ENCODE peak calls at places on chromosomes 16 and 17, in eight cellular contexts. One of them, this sample, is unnamed.
A peak's percentile ranks its signal among the peaks of the same experiment; 100 is the strongest.

GRCh38 chr16:87344931-87345631 is 27.9 kb upstream of the C16orf95 start:
- DNase-seq in NCI-H2081 treated with DMSO at 0.1 percent for 48 hours: no peak
- DNase-seq in activated CD4-positive, alpha-beta T cell treated with anti-CD3 and anti-CD28 coated beads, Interleukin-2, amount 10 ng/mL, durations not matched to agents 7 days and 5 days: peak; percentile 70
- DNase-seq in T-helper 9 cell: peak; percentile 32
- DNase-seq in EL: no peak
- DNase-seq in activated T-cell treated with anti-CD3 and anti-CD28 coated beads for 1 hour: peak; percentile 49
- DNase-seq in cerebellar nuclear complex: no peak
- DNase-seq in head of caudate nucleus: no peak
- DNase-seq in this sample: peak; percentile 63

GRCh38 chr17:59791603-59792457 is 84.4 kb downstream of the VMP1 start:
- DNase-seq in NCI-H2081 treated with DMSO at 0.1 percent for 48 hours: no peak
- DNase-seq in activated CD4-positive, alpha-beta T cell treated with anti-CD3 and anti-CD28 coated beads, Interleukin-2, amount 10 ng/mL, durations not matched to agents 7 days and 5 days: no peak
- DNase-seq in T-helper 9 cell: no peak
- DNase-seq in EL: no peak
- DNase-seq in activated T-cell treated with anti-CD3 and anti-CD28 coated beads for 1 hour: no peak
- DNase-seq in cerebellar nuclear complex: no peak
- DNase-seq in head of caudate nucleus: no peak
- DNase-seq in this sample: no peak

GRCh38 chr16:31177136-31177535 is 2.8 kb upstream of the FUS start:
- DNase-seq in NCI-H2081 treated with DMSO at 0.1 percent for 48 hours: no peak
- DNase-seq in activated CD4-positive, alpha-beta T cell treated with anti-CD3 and anti-CD28 coated beads, Interleukin-2, amount 10 ng/mL, durations not matched to agents 7 days and 5 days: peak; percentile 74
- DNase-seq in T-helper 9 cell: peak; percentile 35
- DNase-seq in EL: peak; percentile 53
- DNase-seq in activated T-cell treated with anti-CD3 and anti-CD28 coated beads for 1 hour: peak; percentile 38
- DNase-seq in cerebellar nuclear complex: no peak
- DNase-seq in head of caudate nucleus: no peak
- DNase-seq in this sample: no peak

GRCh38 chr16:65745201-65745600 is 621.3 kb upstream of the CDH5 start:
- DNase-seq in NCI-H2081 treated with DMSO at 0.1 percent for 48 hours: no peak
- DNase-seq in activated CD4-positive, alpha-beta T cell treated with anti-CD3 and anti-CD28 coated beads, Interleukin-2, amount 10 ng/mL, durations not matched to agents 7 days and 5 days: no peak
- DNase-seq in T-helper 9 cell: no peak
- DNase-seq in EL: no peak
- DNase-seq in activated T-cell treated with anti-CD3 and anti-CD28 coated beads for 1 hour: no peak
- DNase-seq in cerebellar nuclear complex: no peak
- DNase-seq in head of caudate nucleus: no peak
- DNase-seq in this sample: no peak

GRCh38 chr16:59296002-59296401 is 561.9 kb upstream of the GOT2 start:
- DNase-seq in NCI-H2081 treated with DMSO at 0.1 percent for 48 hours: no peak
- DNase-seq in activated CD4-positive, alpha-beta T cell treated with anti-CD3 and anti-CD28 coated beads, Interleukin-2, amount 10 ng/mL, durations not matched to agents 7 days and 5 days: no peak
- DNase-seq in T-helper 9 cell: no peak
- DNase-seq in EL: peak; percentile 34
- DNase-seq in activated T-cell treated with anti-CD3 and anti-CD28 coated beads for 1 hour: no peak
- DNase-seq in cerebellar nuclear complex: no peak
- DNase-seq in head of caudate nucleus: no peak
- DNase-seq in this sample: no peak

GRCh38 chr16:17293813-17294558 is 176.8 kb downstream of the XYLT1 start:
- DNase-seq in NCI-H2081 treated with DMSO at 0.1 percent for 48 hours: no peak
- DNase-seq in activated CD4-positive, alpha-beta T cell treated with anti-CD3 and anti-CD28 coated beads, Interleukin-2, amount 10 ng/mL, durations not matched to agents 7 days and 5 days: no peak
- DNase-seq in T-helper 9 cell: no peak
- DNase-seq in EL: no peak
- DNase-seq in activated T-cell treated with anti-CD3 and anti-CD28 coated beads for 1 hour: no peak
- DNase-seq in cerebellar nuclear complex: no peak
- DNase-seq in head of caudate nucleus: no peak
- DNase-seq in this sample: no peak

GRCh38 chr16:17101646-17102045 is 369.1 kb downstream of the XYLT1 start:
- DNase-seq in NCI-H2081 treated with DMSO at 0.1 percent for 48 hours: no peak
- DNase-seq in activated CD4-positive, alpha-beta T cell treated with anti-CD3 and anti-CD28 coated beads, Interleukin-2, amount 10 ng/mL, durations not matched to agents 7 days and 5 days: no peak
- DNase-seq in T-helper 9 cell: no peak
- DNase-seq in EL: no peak
- DNase-seq in activated T-cell treated with anti-CD3 and anti-CD28 coated beads for 1 hour: no peak
- DNase-seq in cerebellar nuclear complex: no peak
- DNase-seq in head of caudate nucleus: peak; percentile 7
- DNase-seq in this sample: no peak

GRCh38 chr17:49987681-49988441 is 7.2 kb downstream of the DLX3 start:
- DNase-seq in NCI-H2081 treated with DMSO at 0.1 percent for 48 hours: no peak
- DNase-seq in activated CD4-positive, alpha-beta T cell treated with anti-CD3 and anti-CD28 coated beads, Interleukin-2, amount 10 ng/mL, durations not matched to agents 7 days and 5 days: no peak
- DNase-seq in T-helper 9 cell: no peak
- DNase-seq in EL: peak; percentile 60
- DNase-seq in activated T-cell treated with anti-CD3 and anti-CD28 coated beads for 1 hour: no peak
- DNase-seq in cerebellar nuclear complex: no peak
- DNase-seq in head of caudate nucleus: no peak
- DNase-seq in this sample: peak; percentile 61

GRCh38 chr17:18999911-19000310 is 4.7 kb downstream of the FAM83G start:
- DNase-seq in NCI-H2081 treated with DMSO at 0.1 percent for 48 hours: no peak
- DNase-seq in activated CD4-positive, alpha-beta T cell treated with anti-CD3 and anti-CD28 coated beads, Interleukin-2, amount 10 ng/mL, durations not matched to agents 7 days and 5 days: no peak
- DNase-seq in T-helper 9 cell: no peak
- DNase-seq in EL: no peak
- DNase-seq in activated T-cell treated with anti-CD3 and anti-CD28 coated beads for 1 hour: no peak
- DNase-seq in cerebellar nuclear complex: no peak
- DNase-seq in head of caudate nucleus: no peak
- DNase-seq in this sample: no peak

GRCh38 chr17:20267459-20267842 is 199.9 kb downstream of the LGALS9B start:
- DNase-seq in NCI-H2081 treated with DMSO at 0.1 percent for 48 hours: no peak
- DNase-seq in activated CD4-positive, alpha-beta T cell treated with anti-CD3 and anti-CD28 coated beads, Interleukin-2, amount 10 ng/mL, durations not matched to agents 7 days and 5 days: no peak
- DNase-seq in T-helper 9 cell: peak; percentile 12
- DNase-seq in EL: no peak
- DNase-seq in activated T-cell treated with anti-CD3 and anti-CD28 coated beads for 1 hour: peak; percentile 40
- DNase-seq in cerebellar nuclear complex: no peak
- DNase-seq in head of caudate nucleus: no peak
- DNase-seq in this sample: no peak

GRCh38 chr17:80847506-80848230 is 144.0 kb upstream of the CHMP6 start:
- DNase-seq in NCI-H2081 treated with DMSO at 0.1 percent for 48 hours: no peak
- DNase-seq in activated CD4-positive, alpha-beta T cell treated with anti-CD3 and anti-CD28 coated beads, Interleukin-2, amount 10 ng/mL, durations not matched to agents 7 days and 5 days: peak; percentile 87
- DNase-seq in T-helper 9 cell: no peak
- DNase-seq in EL: no peak
- DNase-seq in activated T-cell treated with anti-CD3 and anti-CD28 coated beads for 1 hour: peak; percentile 46
- DNase-seq in cerebellar nuclear complex: no peak
- DNase-seq in head of caudate nucleus: no peak
- DNase-seq in this sample: peak; percentile 58

GRCh38 chr16:50372611-50373344 is 4.0 kb upstream of the BRD7 start:
- DNase-seq in NCI-H2081 treated with DMSO at 0.1 percent for 48 hours: no peak
- DNase-seq in activated CD4-positive, alpha-beta T cell treated with anti-CD3 and anti-CD28 coated beads, Interleukin-2, amount 10 ng/mL, durations not matched to agents 7 days and 5 days: no peak
- DNase-seq in T-helper 9 cell: no peak
- DNase-seq in EL: peak; percentile 44
- DNase-seq in activated T-cell treated with anti-CD3 and anti-CD28 coated beads for 1 hour: no peak
- DNase-seq in cerebellar nuclear complex: no peak
- DNase-seq in head of caudate nucleus: peak; percentile 19
- DNase-seq in this sample: no peak

GRCh38 chr17:28949185-28950016 is 1.9 kb downstream of the PHF12 start:
- DNase-seq in NCI-H2081 treated with DMSO at 0.1 percent for 48 hours: no peak
- DNase-seq in activated CD4-positive, alpha-beta T cell treated with anti-CD3 and anti-CD28 coated beads, Interleukin-2, amount 10 ng/mL, durations not matched to agents 7 days and 5 days: peak; percentile 53
- DNase-seq in T-helper 9 cell: peak; percentile 26
- DNase-seq in EL: peak; percentile 71
- DNase-seq in activated T-cell treated with anti-CD3 and anti-CD28 coated beads for 1 hour: peak; percentile 28
- DNase-seq in cerebellar nuclear complex: no peak
- DNase-seq in head of caudate nucleus: peak; percentile 77
- DNase-seq in this sample: peak; percentile 64

GRCh38 chr17:67055811-67056745 is 11.7 kb downstream of the CACNG1 start:
- DNase-seq in NCI-H2081 treated with DMSO at 0.1 percent for 48 hours: no peak
- DNase-seq in activated CD4-positive, alpha-beta T cell treated with anti-CD3 and anti-CD28 coated beads, Interleukin-2, amount 10 ng/mL, durations not matched to agents 7 days and 5 days: no peak
- DNase-seq in T-helper 9 cell: no peak
- DNase-seq in EL: no peak
- DNase-seq in activated T-cell treated with anti-CD3 and anti-CD28 coated beads for 1 hour: no peak
- DNase-seq in cerebellar nuclear complex: no peak
- DNase-seq in head of caudate nucleus: no peak
- DNase-seq in this sample: no peak

GRCh38 chr17:45248132-45248936 is 13.6 kb downstream of the SPATA32 start:
- DNase-seq in NCI-H2081 treated with DMSO at 0.1 percent for 48 hours: no peak
- DNase-seq in activated CD4-positive, alpha-beta T cell treated with anti-CD3 and anti-CD28 coated beads, Interleukin-2, amount 10 ng/mL, durations not matched to agents 7 days and 5 days: peak; percentile 89
- DNase-seq in T-helper 9 cell: peak; percentile 75
- DNase-seq in EL: no peak
- DNase-seq in activated T-cell treated with anti-CD3 and anti-CD28 coated beads for 1 hour: peak; percentile 72
- DNase-seq in cerebellar nuclear complex: no peak
- DNase-seq in head of caudate nucleus: peak; percentile 54
- DNase-seq in this sample: peak; percentile 84

GRCh38 chr17:45031231-45032149 is 19.9 kb downstream of the DCAKD start:
- DNase-seq in NCI-H2081 treated with DMSO at 0.1 percent for 48 hours: no peak
- DNase-seq in activated CD4-positive, alpha-beta T cell treated with anti-CD3 and anti-CD28 coated beads, Interleukin-2, amount 10 ng/mL, durations not matched to agents 7 days and 5 days: no peak
- DNase-seq in T-helper 9 cell: no peak
- DNase-seq in EL: no peak
- DNase-seq in activated T-cell treated with anti-CD3 and anti-CD28 coated beads for 1 hour: no peak
- DNase-seq in cerebellar nuclear complex: no peak
- DNase-seq in head of caudate nucleus: no peak
- DNase-seq in this sample: no peak

GRCh38 chr16:56709686-56710040 is 20.3 kb upstream of the NUP93 start:
- DNase-seq in NCI-H2081 treated with DMSO at 0.1 percent for 48 hours: no peak
- DNase-seq in activated CD4-positive, alpha-beta T cell treated with anti-CD3 and anti-CD28 coated beads, Interleukin-2, amount 10 ng/mL, durations not matched to agents 7 days and 5 days: no peak
- DNase-seq in T-helper 9 cell: no peak
- DNase-seq in EL: no peak
- DNase-seq in activated T-cell treated with anti-CD3 and anti-CD28 coated beads for 1 hour: no peak
- DNase-seq in cerebellar nuclear complex: no peak
- DNase-seq in head of caudate nucleus: no peak
- DNase-seq in this sample: no peak

GRCh38 chr16:71311553-71312158 is 22.5 kb upstream of the CMTR2 start:
- DNase-seq in NCI-H2081 treated with DMSO at 0.1 percent for 48 hours: no peak
- DNase-seq in activated CD4-positive, alpha-beta T cell treated with anti-CD3 and anti-CD28 coated beads, Interleukin-2, amount 10 ng/mL, durations not matched to agents 7 days and 5 days: peak; percentile 32
- DNase-seq in T-helper 9 cell: no peak
- DNase-seq in EL: no peak
- DNase-seq in activated T-cell treated with anti-CD3 and anti-CD28 coated beads for 1 hour: peak; percentile 8
- DNase-seq in cerebellar nuclear complex: no peak
- DNase-seq in head of caudate nucleus: peak; percentile 26
- DNase-seq in this sample: no peak

GRCh38 chr17:57311281-57312216 is 55.2 kb downstream of the MSI2 start:
- DNase-seq in NCI-H2081 treated with DMSO at 0.1 percent for 48 hours: no peak
- DNase-seq in activated CD4-positive, alpha-beta T cell treated with anti-CD3 and anti-CD28 coated beads, Interleukin-2, amount 10 ng/mL, durations not matched to agents 7 days and 5 days: no peak
- DNase-seq in T-helper 9 cell: no peak
- DNase-seq in EL: no peak
- DNase-seq in activated T-cell treated with anti-CD3 and anti-CD28 coated beads for 1 hour: no peak
- DNase-seq in cerebellar nuclear complex: no peak
- DNase-seq in head of caudate nucleus: no peak
- DNase-seq in this sample: no peak

GRCh38 chr17:1712271-1712670 is 2.1 kb upstream of the TLCD2 start:
- DNase-seq in NCI-H2081 treated with DMSO at 0.1 percent for 48 hours: no peak
- DNase-seq in activated CD4-positive, alpha-beta T cell treated with anti-CD3 and anti-CD28 coated beads, Interleukin-2, amount 10 ng/mL, durations not matched to agents 7 days and 5 days: no peak
- DNase-seq in T-helper 9 cell: no peak
- DNase-seq in EL: no peak
- DNase-seq in activated T-cell treated with anti-CD3 and anti-CD28 coated beads for 1 hour: no peak
- DNase-seq in cerebellar nuclear complex: no peak
- DNase-seq in head of caudate nucleus: no peak
- DNase-seq in this sample: no peak

GRCh38 chr17:5553479-5553878 is 30.8 kb downstream of the NLRP1 start:
- DNase-seq in NCI-H2081 treated with DMSO at 0.1 percent for 48 hours: no peak
- DNase-seq in activated CD4-positive, alpha-beta T cell treated with anti-CD3 and anti-CD28 coated beads, Interleukin-2, amount 10 ng/mL, durations not matched to agents 7 days and 5 days: no peak
- DNase-seq in T-helper 9 cell: no peak
- DNase-seq in EL: no peak
- DNase-seq in activated T-cell treated with anti-CD3 and anti-CD28 coated beads for 1 hour: no peak
- DNase-seq in cerebellar nuclear complex: no peak
- DNase-seq in head of caudate nucleus: no peak
- DNase-seq in this sample: no peak

GRCh38 chr16:80932725-80933124 is 74.0 kb downstream of the CMC2 start:
- DNase-seq in NCI-H2081 treated with DMSO at 0.1 percent for 48 hours: no peak
- DNase-seq in activated CD4-positive, alpha-beta T cell treated with anti-CD3 and anti-CD28 coated beads, Interleukin-2, amount 10 ng/mL, durations not matched to agents 7 days and 5 days: no peak
- DNase-seq in T-helper 9 cell: no peak
- DNase-seq in EL: peak; percentile 97
- DNase-seq in activated T-cell treated with anti-CD3 and anti-CD28 coated beads for 1 hour: no peak
- DNase-seq in cerebellar nuclear complex: peak; percentile 10
- DNase-seq in head of caudate nucleus: no peak
- DNase-seq in this sample: no peak

GRCh38 chr16:11273721-11274324 is 394 bp upstream of the PRM3 start:
- DNase-seq in NCI-H2081 treated with DMSO at 0.1 percent for 48 hours: no peak
- DNase-seq in activated CD4-positive, alpha-beta T cell treated with anti-CD3 and anti-CD28 coated beads, Interleukin-2, amount 10 ng/mL, durations not matched to agents 7 days and 5 days: no peak
- DNase-seq in T-helper 9 cell: no peak
- DNase-seq in EL: no peak
- DNase-seq in activated T-cell treated with anti-CD3 and anti-CD28 coated beads for 1 hour: no peak
- DNase-seq in cerebellar nuclear complex: no peak
- DNase-seq in head of caudate nucleus: no peak
- DNase-seq in this sample: no peak

GRCh38 chr16:555528-556478 is 4.4 kb upstream of the PRR35 start:
- DNase-seq in NCI-H2081 treated with DMSO at 0.1 percent for 48 hours: no peak
- DNase-seq in activated CD4-positive, alpha-beta T cell treated with anti-CD3 and anti-CD28 coated beads, Interleukin-2, amount 10 ng/mL, durations not matched to agents 7 days and 5 days: no peak
- DNase-seq in T-helper 9 cell: no peak
- DNase-seq in EL: no peak
- DNase-seq in activated T-cell treated with anti-CD3 and anti-CD28 coated beads for 1 hour: no peak
- DNase-seq in cerebellar nuclear complex: no peak
- DNase-seq in head of caudate nucleus: no peak
- DNase-seq in this sample: no peak

GRCh38 chr16:22888791-22889190 is 74.8 kb downstream of the HS3ST2 start:
- DNase-seq in NCI-H2081 treated with DMSO at 0.1 percent for 48 hours: no peak
- DNase-seq in activated CD4-positive, alpha-beta T cell treated with anti-CD3 and anti-CD28 coated beads, Interleukin-2, amount 10 ng/mL, durations not matched to agents 7 days and 5 days: no peak
- DNase-seq in T-helper 9 cell: no peak
- DNase-seq in EL: no peak
- DNase-seq in activated T-cell treated with anti-CD3 and anti-CD28 coated beads for 1 hour: no peak
- DNase-seq in cerebellar nuclear complex: no peak
- DNase-seq in head of caudate nucleus: no peak
- DNase-seq in this sample: no peak

GRCh38 chr16:66569827-66570405 is 3.7 kb downstream of the CMTM1 start:
- DNase-seq in NCI-H2081 treated with DMSO at 0.1 percent for 48 hours: no peak
- DNase-seq in activated CD4-positive, alpha-beta T cell treated with anti-CD3 and anti-CD28 coated beads, Interleukin-2, amount 10 ng/mL, durations not matched to agents 7 days and 5 days: no peak
- DNase-seq in T-helper 9 cell: no peak
- DNase-seq in EL: peak; percentile 57
- DNase-seq in activated T-cell treated with anti-CD3 and anti-CD28 coated beads for 1 hour: no peak
- DNase-seq in cerebellar nuclear complex: no peak
- DNase-seq in head of caudate nucleus: no peak
- DNase-seq in this sample: no peak

This sample was measured in upper lobe of left lung.